ENCODE peak calls at places on chromosomes 5 and 9, in four cellular contexts. S is GM12878; G is CD4-positive, CD25-positive, alpha-beta regulatory T cell; X is GM23248. N is an unnamed sample.

GRCh38 chr9:90033030-90033650 is 428.3 kb downstream of the GADD45G start:
- DNase-seq in S (no peak), G (no peak), X (no peak), N (no peak)

GRCh38 chr9:136679431-136679941 is 7.8 kb downstream of the AGPAT2 start:
- DNase-seq in S (no peak), G (no peak), X (no peak), N (no peak)

GRCh38 chr9:135857843-135858242 is 49.5 kb downstream of the CAMSAP1 start:
- DNase-seq in S (no peak), G (no peak), X (peak), N (no peak)

GRCh38 chr5:150780180-150780692 is 1.7 kb downstream of the SMIM3 start:
- DNase-seq in S (peak), G (no peak), X (peak), N (no peak)

GRCh38 chr5:92144824-92145223 is 761.7 kb upstream of the ARRDC3 start:
- DNase-seq in S (no peak), G (no peak), X (no peak), N (no peak)

GRCh38 chr9:79877943-79878612 is 306.3 kb downstream of the TLE4 start:
- DNase-seq in S (no peak), G (no peak), X (no peak), N (no peak)

GRCh38 chr5:81852277-81853004 is 101.5 kb upstream of the SSBP2 start:
- DNase-seq in S (no peak), G (no peak), X (peak), N (no peak)

GRCh38 chr5:68033961-68034581 is 181.5 kb upstream of the PIK3R1 start:
- DNase-seq in S (no peak), G (no peak), X (peak), N (no peak)

GRCh38 chr5:151675225-151675955 is 11.3 kb downstream of the SPARC start:
- DNase-seq in S (no peak), G (no peak), X (peak), N (no peak)

GRCh38 chr5:112597831-112598230 is 139.9 kb upstream of the APC start:
- DNase-seq in S (no peak), G (no peak), X (no peak), N (no peak)

GRCh38 chr9:114347675-114348074 is 18.0 kb downstream of the ORM2 start:
- DNase-seq in S (no peak), G (no peak), X (no peak), N (no peak)

GRCh38 chr5:36357391-36357790 is 55.7 kb upstream of the RANBP3L start:
- DNase-seq in S (no peak), G (no peak), X (peak), N (no peak)

GRCh38 chr5:151158287-151158661 is 695 bp upstream of the ANXA6 start:
- DNase-seq in S (no peak), G (no peak), X (no peak), N (no peak)

GRCh38 chr5:113059232-113059805 is 82.7 kb downstream of the DCP2 start:
- DNase-seq in S (no peak), G (no peak), X (peak), N (no peak)

GRCh38 chr5:77337716-77338115 is 127.2 kb downstream of the PDE8B start:
- DNase-seq in S (no peak), G (no peak), X (no peak), N (no peak)

GRCh38 chr9:131024978-131025868 is 16.2 kb downstream of the LAMC3 start:
- DNase-seq in S (no peak), G (no peak), X (no peak), N (no peak)

GRCh38 chr5:5145651-5146529 is 5.8 kb downstream of the ADAMTS16 start:
- DNase-seq in S (no peak), G (no peak), X (peak), N (no peak)

GRCh38 chr9:130872912-130873503 is 23.6 kb downstream of the QRFP start:
- DNase-seq in S (no peak), G (no peak), X (no peak), N (no peak)

GRCh38 chr9:127884427-127884911 is 7.0 kb upstream of the AK1 start:
- DNase-seq in S (no peak), G (no peak), X (no peak), N (no peak)

GRCh38 chr5:51829226-51829625 is 446.0 kb downstream of the ISL1 start:
- DNase-seq in S (no peak), G (no peak), X (no peak), N (no peak)

GRCh38 chr5:178282391-178282790 is 49.8 kb upstream of the PHYKPL start:
- DNase-seq in S (no peak), G (no peak), X (no peak), N (no peak)

GRCh38 chr5:108615216-108615615 is 132.5 kb upstream of the FER start:
- DNase-seq in S (no peak), G (no peak), X (peak), N (no peak)

GRCh38 chr9:117714282-117714681 is 10.1 kb downstream of the TLR4 start:
- DNase-seq in S (no peak), G (no peak), X (no peak), N (no peak)

GRCh38 chr5:72160299-72160698 is 53.0 kb downstream of the MAP1B start:
- DNase-seq in S (no peak), G (no peak), X (peak), N (no peak)
- H3K27ac ChIP-seq in S (no peak), G (no peak), X (peak), N (no peak)

GRCh38 chr5:158436271-158437065 is 577.5 kb upstream of the CLINT1 start:
- DNase-seq in S (no peak), G (no peak), X (peak), N (no peak)

GRCh38 chr5:158431369-158432029 is 572.6 kb upstream of the CLINT1 start:
- DNase-seq in S (no peak), G (no peak), X (peak), N (no peak)

GRCh38 chr5:158433634-158434033 is 574.7 kb upstream of the CLINT1 start:
- DNase-seq in S (no peak), G (no peak), X (peak), N (no peak)

GRCh38 chr5:158435161-158435616 is 576.2 kb upstream of the CLINT1 start:
- DNase-seq in S (peak), G (no peak), X (peak), N (no peak)

GRCh38 chr5:158434749-158435148 is 575.8 kb upstream of the CLINT1 start:
- DNase-seq in S (no peak), G (no peak), X (no peak), N (no peak)
- H3K27ac ChIP-seq in S (no peak), G (no peak), X (peak), N (peak)

DNA sequence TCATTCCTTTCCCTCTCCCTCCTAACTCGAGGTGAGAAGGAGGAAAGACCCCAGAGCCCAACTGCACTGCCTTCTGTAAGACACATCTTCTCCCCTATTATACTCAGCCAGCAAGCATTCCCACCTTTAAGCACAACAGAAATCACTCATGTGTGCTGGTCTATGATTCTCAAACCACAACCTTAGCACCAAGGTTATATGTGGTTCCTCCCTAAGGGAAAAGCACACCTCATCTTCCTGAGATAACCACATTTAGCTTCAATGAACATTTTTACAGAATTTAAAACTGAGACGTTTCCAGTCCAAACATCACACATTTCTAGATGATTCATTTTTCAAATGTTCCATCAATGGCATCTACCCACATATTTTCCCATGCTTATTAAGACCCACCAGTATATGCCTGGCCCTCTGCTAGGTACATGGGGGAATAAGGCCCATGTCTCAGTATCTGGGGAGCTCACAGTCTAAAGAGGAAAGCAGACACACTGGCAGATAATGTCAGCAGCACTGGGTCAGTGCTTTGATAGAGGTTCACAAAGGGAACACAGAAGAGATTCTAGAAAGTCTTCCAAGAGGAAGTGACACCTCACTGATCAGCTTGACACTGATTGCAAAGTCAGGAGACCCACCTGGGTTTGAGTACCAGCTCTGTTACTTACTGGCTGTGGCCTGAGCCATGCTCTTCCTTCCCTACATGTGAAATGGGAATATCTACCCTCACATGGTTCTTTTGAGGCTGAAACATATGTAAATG is 245.4 kb downstream of the DENND1A start:
- DNase-seq in S (no peak), G (no peak), X (no peak), N (no peak)
- H3K27ac ChIP-seq in S (no peak), G (no peak), X (no peak), N (no peak)

GRCh38 chr5:142829821-142830220 is 59.6 kb downstream of the ARHGAP26 start:
- DNase-seq in S (no peak), G (no peak), X (peak), N (no peak)
- H3K27ac ChIP-seq in S (no peak), G (no peak), X (peak), N (no peak)

GRCh38 chr9:123687246-123687721 is 242.6 kb downstream of the DENND1A start:
- DNase-seq in S (no peak), G (no peak), X (no peak), N (no peak)
- H3K27ac ChIP-seq in S (peak), G (no peak), X (no peak), N (no peak)

N was measured in epithelial cell of prostate.